ENCODE peak calls at places on chromosome 21, in five cellular contexts. E is effector CD4-positive, alpha-beta T cell; Y is stimulated activated CD4-positive, alpha-beta T cell treated with anti-CD3 and anti-CD28 coated beads, TNF-alpha, amount 100 ng/mL, for 48 hours; X is HEK293T; F is B cell. J is an unnamed sample.

GRCh38 chr21:37557261-37557950 is 190.8 kb downstream of the DYRK1A start:
- DNase-seq in Y (no peak), E (no peak), X (no peak), F (no peak), J (no peak)

GRCh38 chr21:37341254-37341960 is 25.2 kb upstream of the DYRK1A start:
- DNase-seq in E (no peak), Y (no peak), F (no peak), X (no peak), J (no peak)

GRCh38 chr21:44304846-44305245 is 5.0 kb downstream of the PFKL start:
- DNase-seq in E (peak; percentile 20), X (peak; percentile 69), Y (peak; percentile 29), F (no peak), J (peak; percentile 4)

GRCh38 chr21:42461881-42462877 is 33.8 kb downstream of the RSPH1 start:
- DNase-seq in X (no peak), F (no peak), E (no peak), Y (no peak), J (peak; percentile 87)

GRCh38 chr21:36628096-36628495 is 70.8 kb upstream of the SIM2 start:
- DNase-seq in F (no peak), X (no peak), Y (no peak), E (no peak), J (no peak)

GRCh38 chr21:29299906-29300546 is 1.3 kb downstream of the BACH1 start:
- DNase-seq in E (peak; percentile 38), F (peak; percentile 92), X (peak; percentile 33), Y (no peak), J (peak; percentile 40)

GRCh38 chr21:16742116-16742515 is 770.7 kb upstream of the CXADR start:
- DNase-seq in F (no peak), X (no peak), E (no peak), Y (no peak), J (no peak)

GRCh38 chr21:29322570-29322957 is 23.8 kb downstream of the BACH1 start:
- DNase-seq in F (no peak), E (no peak), X (no peak), Y (no peak), J (no peak)

GRCh38 chr21:16419188-16419874 is 689.5 kb downstream of the USP25 start:
- DNase-seq in E (no peak), F (no peak), X (peak; percentile 54), Y (no peak), J (no peak)

GRCh38 chr21:36541721-36542139 is 61.8 kb upstream of the CLDN14 start:
- DNase-seq in E (no peak), F (no peak), X (no peak), Y (no peak), J (no peak)

GRCh38 chr21:46205766-46206162 is 21.5 kb upstream of the SPATC1L start:
- DNase-seq in Y (no peak), E (no peak), F (no peak), X (no peak), J (no peak)

GRCh38 chr21:30206551-30207251 is 9.2 kb downstream of the CLDN8 start:
- DNase-seq in X (no peak), F (no peak), Y (no peak), E (no peak), J (no peak)

GRCh38 chr21:44010429-44010828 is 1.7 kb upstream of the TRAPPC10 start:
- DNase-seq in X (no peak), E (no peak), F (no peak), Y (no peak), J (peak; percentile 58)

GRCh38 chr21:34593954-34594531 is 20.9 kb downstream of the RCAN1 start:
- DNase-seq in E (no peak), X (no peak), F (no peak), Y (no peak), J (no peak)